ENCODE peak calls at places on chromosomes 6 and 20, in four cellular contexts. E is fibroblast of the aortic adventitia, D is heart left ventricle, S is IMR-90. U is an unnamed sample.

GRCh38 chr6:166237611-166238010 is 70.0 kb upstream of the TBXT start:
- DNase-seq in E (peak), D (no peak), S (no peak), U (no peak)

GRCh38 chr6:109002882-109003281 is 91.8 kb downstream of the SESN1 start:
- DNase-seq in E (no peak), D (no peak), S (no peak), U (no peak)

GRCh38 chr20:35542990-35543389 is 1.1 kb downstream of the ERGIC3 start:
- DNase-seq in E (no peak), D (no peak), S (no peak), U (no peak)

GRCh38 chr20:11703119-11703518 is 214.6 kb upstream of the BTBD3 start:
- DNase-seq in E (no peak), D (no peak), S (no peak), U (no peak)

GRCh38 chr20:51457281-51457932 is 85.1 kb downstream of the NFATC2 start:
- DNase-seq in E (peak), D (peak), S (peak), U (no peak)

GRCh38 chr20:39057911-39058310 is 95.8 kb downstream of the DHX35 start:
- DNase-seq in E (no peak), D (no peak), S (no peak), U (no peak)

GRCh38 chr6:125066964-125067363 is 86.6 kb upstream of the TPD52L1 start:
- DNase-seq in E (no peak), D (no peak), S (peak), U (no peak)

GRCh38 chr6:29494131-29494530 is 6.4 kb upstream of the MAS1L start:
- DNase-seq in E (no peak), D (no peak), S (no peak), U (no peak)

GRCh38 chr20:25214416-25214770 is 18.9 kb downstream of the ENTPD6 start:
- DNase-seq in E (no peak), D (no peak), S (no peak), U (no peak)

GRCh38 chr20:64069209-64069613 is 6.2 kb downstream of the TCEA2 start:
- DNase-seq in E (no peak), D (no peak), S (no peak), U (no peak)

GRCh38 chr6:33768644-33769120 is 20.2 kb downstream of the LEMD2 start:
- DNase-seq in E (peak), D (peak), S (peak), U (peak)

GRCh38 chr6:169827372-169827771 is 76.0 kb downstream of the ERMARD start:
- DNase-seq in E (no peak), D (no peak), S (no peak), U (no peak)

GRCh38 chr6:32092760-32093497 is 16.2 kb downstream of the TNXB start:
- DNase-seq in E (peak), D (no peak), S (peak), U (no peak)

GRCh38 chr6:106069478-106069877 is 16.7 kb upstream of the PRDM1 start:
- DNase-seq in E (peak), D (no peak), S (peak), U (no peak)

GRCh38 chr6:1720620-1721322 is 111.1 kb downstream of the FOXC1 start:
- DNase-seq in E (no peak), D (no peak), S (no peak), U (no peak)

GRCh38 chr6:22366214-22366613 is 69.4 kb upstream of the PRL start:
- DNase-seq in E (peak), D (no peak), S (peak), U (no peak)

GRCh38 chr6:164109770-164110140 is 695.2 kb downstream of the QKI start:
- DNase-seq in E (no peak), D (peak), S (no peak), U (no peak)

GRCh38 chr6:131765853-131766135 is 42.0 kb upstream of the ENPP1 start:
- DNase-seq in E (no peak), D (no peak), S (no peak), U (no peak)

GRCh38 chr6:25472314-25472713 is 179.7 kb upstream of the SCGN start:
- DNase-seq in E (no peak), D (no peak), S (no peak), U (no peak)

GRCh38 chr6:5025911-5026819 is 22.3 kb upstream of the RPP40 start:
- DNase-seq in E (peak), D (peak), S (peak), U (no peak)

GRCh38 chr6:17527076-17527475 is 73.0 kb upstream of the FAM8A1 start:
- DNase-seq in E (no peak), D (no peak), S (no peak), U (no peak)

GRCh38 chr6:38509713-38510112 is 130.0 kb downstream of the BTBD9 start:
- DNase-seq in E (peak), D (no peak), S (peak), U (no peak)

GRCh38 chr6:75287424-75287823 is 2.8 kb upstream of the TMEM30A start:
- DNase-seq in E (no peak), D (no peak), S (no peak), U (peak)

GRCh38 chr6:167474725-167475124 is 149.8 kb downstream of the TTLL2 start:
- DNase-seq in E (no peak), D (no peak), S (no peak), U (no peak)

GRCh38 chr6:168408504-168409136 is 32.4 kb upstream of the SMOC2 start:
- DNase-seq in E (no peak), D (no peak), S (no peak), U (no peak)

GRCh38 chr6:21263531-21264287 is 329.8 kb upstream of the SOX4 start:
- DNase-seq in E (no peak), D (no peak), S (no peak), U (peak)

GRCh38 chr20:4951299-4951698 is 50.0 kb downstream of the SLC23A2 start:
- DNase-seq in E (peak), D (peak), S (peak), U (no peak)

GRCh38 chr20:24863356-24863755 is 85.7 kb upstream of the CST7 start:
- DNase-seq in E (peak), D (no peak), S (peak), U (no peak)

GRCh38 chr6:152071843-152072242 is 264.4 kb downstream of the ESR1 start:
- DNase-seq in E (no peak), D (no peak), S (no peak), U (no peak)

DNA sequence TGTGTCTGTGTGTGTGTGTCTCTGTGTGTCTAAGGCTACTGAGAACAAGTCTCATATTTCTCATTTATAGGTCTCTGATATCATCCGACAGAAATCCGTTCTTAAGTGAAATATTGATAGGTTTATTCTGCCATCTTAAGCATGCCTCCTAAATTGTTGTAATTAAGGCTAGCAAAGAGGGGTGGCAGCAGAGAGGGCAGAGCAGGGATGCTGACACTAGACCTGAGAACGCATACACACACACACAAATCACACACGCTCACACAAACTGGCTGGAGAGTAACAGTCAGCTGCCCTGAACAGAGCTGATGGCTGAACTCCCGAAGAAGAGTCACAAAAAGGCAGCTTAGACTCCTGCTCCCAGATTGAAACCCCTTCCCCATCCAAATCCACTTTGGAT is 85.0 kb upstream of the LRFN2 start:
- DNase-seq in E (no peak), D (no peak), S (no peak), U (no peak)
- TF ChIP-seq CTCF in E (no peak), D (no peak), S (no peak), U (no peak)

DNA sequence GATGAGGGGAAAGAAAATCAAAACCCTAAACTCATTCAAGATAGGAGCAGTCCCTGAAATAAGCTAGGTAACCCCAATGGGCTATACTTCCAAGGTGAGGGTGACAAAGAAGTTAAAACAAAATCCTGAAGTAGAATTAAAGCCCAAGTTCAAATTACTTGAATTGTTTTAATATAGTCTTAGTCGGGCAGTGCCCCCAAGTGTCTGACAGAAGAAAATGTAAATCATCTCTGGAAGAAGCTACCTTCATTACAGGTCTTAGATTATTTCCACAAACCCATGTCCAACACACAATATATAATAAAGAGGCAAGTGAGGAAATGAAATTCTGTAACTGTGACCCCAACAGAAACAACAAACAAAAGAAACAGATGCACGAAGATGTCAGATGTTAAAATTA is 36.8 kb upstream of the L3MBTL3 start:
- DNase-seq in E (peak), D (no peak), S (peak), U (no peak)
- TF ChIP-seq CTCF in E (no peak), D (no peak), S (peak), U (no peak)

GRCh38 chr6:157424491-157425020 is 43.6 kb downstream of the ZDHHC14 start:
- DNase-seq in E (no peak), D (no peak), S (no peak), U (no peak)
- TF ChIP-seq CTCF in E (no peak), D (no peak), S (no peak), U (no peak)

DNA sequence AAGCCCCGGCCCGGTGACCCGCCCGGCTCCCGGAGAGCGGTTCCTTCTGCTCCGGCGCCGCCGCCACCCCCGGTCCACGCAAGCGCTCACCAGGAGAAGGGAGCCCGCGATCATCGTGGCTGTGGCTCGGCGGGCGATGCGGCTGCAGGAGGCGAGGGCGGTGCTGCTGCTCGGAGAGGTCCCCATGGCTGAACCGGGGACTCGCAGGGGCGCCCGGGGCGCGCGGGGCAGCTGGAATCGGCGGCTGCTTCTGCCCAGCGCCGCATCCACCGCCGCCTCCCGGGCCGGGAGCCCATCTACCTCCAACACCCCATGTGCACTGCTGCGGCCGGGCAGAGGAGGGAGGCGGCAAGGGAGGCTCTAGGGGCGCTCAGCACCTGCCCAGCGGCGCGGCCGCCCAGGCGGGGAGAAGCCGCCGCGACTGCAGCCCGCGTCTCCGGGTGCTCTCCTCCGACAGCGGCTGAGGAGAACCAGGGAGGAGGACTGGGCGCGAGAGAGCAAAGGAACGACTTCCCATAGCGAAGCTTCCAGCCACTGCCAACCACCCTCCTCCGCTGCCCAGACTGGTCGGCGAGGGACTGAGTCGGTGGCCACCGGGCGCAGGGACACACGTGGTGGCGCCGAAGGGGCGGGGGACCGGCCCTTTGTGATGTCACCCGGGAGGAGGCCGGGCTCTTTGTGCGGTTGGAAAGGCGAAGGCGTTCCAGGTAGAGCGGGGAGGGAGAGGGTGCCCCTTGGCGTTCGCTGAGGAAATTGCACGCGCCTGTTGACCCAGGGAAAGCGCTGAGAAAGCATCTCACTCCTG is at the start of gene TNFRSF21:
- DNase-seq in E (peak), D (peak), S (peak), U (peak)
- TF ChIP-seq CTCF in E (peak), D (peak), S (peak), U (peak)

GRCh38 chr20:37417146-37417856 is 71.4 kb downstream of the SRC start:
- DNase-seq in E (peak), D (peak), S (no peak), U (no peak)

GRCh38 chr20:37416202-37417145 is 70.5 kb downstream of the SRC start:
- DNase-seq in E (no peak), D (no peak), S (no peak), U (no peak)

GRCh38 chr20:37418591-37418990 is 72.7 kb downstream of the SRC start:
- DNase-seq in E (peak), D (no peak), S (no peak), U (no peak)

GRCh38 chr20:37419307-37419706 is 73.4 kb downstream of the SRC start:
- DNase-seq in E (no peak), D (no peak), S (no peak), U (no peak)

GRCh38 chr20:37417857-37418501 is 72.0 kb downstream of the SRC start:
- DNase-seq in E (peak), D (no peak), S (peak), U (no peak)
- TF ChIP-seq CTCF in E (no peak), D (no peak), S (no peak), U (no peak)